ENCODE peak calls at places on chromosomes 2 and 18, in six cellular contexts. V is IMR-90, M is neuronal stem cell, D is mesenchymal stem cell, H is H9, K is H1. P is an unnamed sample.

GRCh38 chr18:53451902-53452301 is 772.6 kb downstream of the MBD2 start:
- DNase-seq in V (no peak), M (no peak), D (no peak), H (no peak), K (no peak), P (no peak)

GRCh38 chr2:204613635-204614034 is 68.4 kb downstream of the PARD3B start:
- DNase-seq in V (no peak), M (no peak), D (no peak), H (no peak), K (no peak), P (no peak)

GRCh38 chr2:226756131-226756530 is 43.5 kb downstream of the IRS1 start:
- DNase-seq in V (peak; percentile 94), M (no peak), D (peak; percentile 75), H (no peak), K (no peak), P (peak; percentile 43)

GRCh38 chr18:2958819-2959298 is 54.1 kb downstream of the LPIN2 start:
- DNase-seq in V (peak; percentile 63), M (no peak), D (peak; percentile 89), H (no peak), K (no peak), P (no peak)

GRCh38 chr2:17470855-17471641 is 47.2 kb downstream of the RAD51AP2 start:
- DNase-seq in V (peak; percentile 40), M (peak; percentile 6), D (peak; percentile 54), H (peak; percentile 60), K (no peak), P (peak; percentile 45)

GRCh38 chr2:99729104-99729503 is 239.3 kb upstream of the REV1 start:
- DNase-seq in V (peak; percentile 54), M (no peak), D (peak; percentile 95), H (no peak), K (no peak), P (peak; percentile 97)

GRCh38 chr18:75198046-75198445 is 10.9 kb downstream of the PTGR3 start:
- DNase-seq in V (peak; percentile 27), M (no peak), D (no peak), H (no peak), K (no peak), P (no peak)

GRCh38 chr2:148900350-148900749 is 25.3 kb downstream of the KIF5C start:
- DNase-seq in V (no peak), M (no peak), D (no peak), H (no peak), K (no peak), P (no peak)

GRCh38 chr18:32610116-32610630 is 139.5 kb upstream of the GAREM1 start:
- DNase-seq in V (no peak), M (no peak), D (no peak), H (no peak), K (no peak), P (no peak)

GRCh38 chr2:207183506-207183905 is 17.8 kb upstream of the KLF7 start:
- DNase-seq in V (peak; percentile 13), M (no peak), D (no peak), H (no peak), K (no peak), P (no peak)

GRCh38 chr18:48921305-48922202 is 29.2 kb downstream of the SMAD7 start:
- DNase-seq in V (no peak), M (no peak), D (no peak), H (peak; percentile 28), K (no peak), P (no peak)

GRCh38 chr2:120870467-120870788 is 134.8 kb downstream of the GLI2 start:
- DNase-seq in V (no peak), M (no peak), D (no peak), H (no peak), K (no peak), P (no peak)

GRCh38 chr18:47248610-47249343 is 2.7 kb downstream of the SKOR2 start:
- DNase-seq in V (no peak), M (no peak), D (no peak), H (peak; percentile 66), K (peak; percentile 63), P (no peak)

GRCh38 chr18:25099838-25100393 is 252.1 kb downstream of the ZNF521 start:
- DNase-seq in V (peak; percentile 40), M (no peak), D (peak; percentile 70), H (no peak), K (no peak), P (no peak)

GRCh38 chr2:68771211-68771721 is 36.7 kb downstream of the ARHGAP25 start:
- DNase-seq in V (peak; percentile 68), M (no peak), D (peak; percentile 78), H (no peak), K (no peak), P (no peak)

GRCh38 chr18:33579147-33579867 is 1.3 kb downstream of the ASXL3 start:
- DNase-seq in V (no peak), M (peak; percentile 27), D (no peak), H (no peak), K (no peak), P (no peak)

GRCh38 chr2:75922191-75922590 is 211.5 kb upstream of the GCFC2 start:
- DNase-seq in V (no peak), M (no peak), D (no peak), H (no peak), K (no peak), P (no peak)

GRCh38 chr18:3261035-3261392 is 919 bp upstream of the MYL12B start:
- DNase-seq in V (no peak), M (no peak), D (no peak), H (no peak), K (no peak), P (peak; percentile 63)

GRCh38 chr2:67891642-67892041 is 171.2 kb downstream of the C1D start:
- DNase-seq in V (no peak), M (no peak), D (no peak), H (no peak), K (no peak), P (no peak)

GRCh38 chr2:189297446-189297845 is 117.9 kb upstream of the COL5A2 start:
- DNase-seq in V (peak; percentile 86), M (no peak), D (no peak), H (no peak), K (no peak), P (no peak)

GRCh38 chr2:79138385-79138784 is 18.1 kb downstream of the REG1A start:
- DNase-seq in V (no peak), M (no peak), D (no peak), H (no peak), K (no peak), P (no peak)

GRCh38 chr2:110677530-110678456 is at the start of gene BUB1:
- DNase-seq in V (peak; percentile 95), M (peak; percentile 96), D (peak; percentile 97), H (peak; percentile 97), K (peak; percentile 98), P (peak; percentile 99)

GRCh38 chr2:110677080-110677479 is 783 bp downstream of the BUB1 start:
- DNase-seq in V (no peak), M (no peak), D (peak; percentile 30), H (no peak), K (no peak), P (no peak)

GRCh38 chr2:110673201-110673600 is 4.7 kb downstream of the BUB1 start:
- DNase-seq in V (no peak), M (no peak), D (no peak), H (no peak), K (no peak), P (no peak)

GRCh38 chr2:110674620-110675555 is 3.0 kb downstream of the BUB1 start:
- DNase-seq in V (peak; percentile 50), M (no peak), D (peak; percentile 89), H (no peak), K (no peak), P (no peak)

GRCh38 chr2:110675679-110676078 is 2.2 kb downstream of the BUB1 start:
- DNase-seq in V (no peak), M (no peak), D (peak; percentile 40), H (no peak), K (no peak), P (no peak)
- H4K91ac ChIP-seq in V (no peak overlapping the region), M (no peak overlapping the region), D (no peak overlapping the region), H (no peak overlapping the region), K (no peak overlapping the region), P (no peak overlapping the region)

GRCh38 chr2:39646891-39647780 is 18.6 kb upstream of the TMEM178A start:
- DNase-seq in V (no peak), M (no peak), D (no peak), H (peak; percentile 58), K (no peak), P (no peak)

GRCh38 chr2:39648574-39648973 is 17.1 kb upstream of the TMEM178A start:
- DNase-seq in V (no peak), M (no peak), D (no peak), H (no peak), K (no peak), P (no peak)

GRCh38 chr2:39649491-39649890 is 16.2 kb upstream of the TMEM178A start:
- DNase-seq in V (no peak), M (no peak), D (no peak), H (no peak), K (no peak), P (no peak)

GRCh38 chr2:39642054-39642742 is 23.5 kb upstream of the TMEM178A start:
- DNase-seq in V (peak; percentile 91), M (no peak), D (peak; percentile 25), H (no peak), K (no peak), P (no peak)

DNA sequence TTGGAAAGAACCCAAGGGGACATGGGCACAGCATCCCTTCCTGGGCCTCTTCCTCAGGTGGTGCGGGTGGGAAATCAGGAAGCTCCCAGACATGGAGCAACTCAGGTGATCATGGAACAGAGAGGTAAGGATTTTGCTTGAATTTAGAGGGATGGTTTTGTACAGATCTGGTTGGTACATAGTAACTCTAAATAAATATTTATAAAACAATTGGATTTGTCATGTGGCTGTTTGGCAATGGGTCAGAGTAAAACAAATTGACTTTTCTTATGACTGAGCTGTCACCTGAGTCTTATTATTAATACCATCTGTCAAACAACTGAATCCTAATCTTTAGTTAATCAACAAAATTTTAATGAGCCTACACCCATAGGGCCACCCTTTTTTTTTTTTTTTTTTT is 19.4 kb upstream of the TMEM178A start:
- DNase-seq in V (no peak), M (no peak), D (no peak), H (no peak), K (no peak), P (no peak)
- H4K91ac ChIP-seq in V (no peak overlapping the region), M (no peak overlapping the region), D (no peak overlapping the region), H (no peak overlapping the region), K (no peak overlapping the region), P (no peak overlapping the region)

DNA sequence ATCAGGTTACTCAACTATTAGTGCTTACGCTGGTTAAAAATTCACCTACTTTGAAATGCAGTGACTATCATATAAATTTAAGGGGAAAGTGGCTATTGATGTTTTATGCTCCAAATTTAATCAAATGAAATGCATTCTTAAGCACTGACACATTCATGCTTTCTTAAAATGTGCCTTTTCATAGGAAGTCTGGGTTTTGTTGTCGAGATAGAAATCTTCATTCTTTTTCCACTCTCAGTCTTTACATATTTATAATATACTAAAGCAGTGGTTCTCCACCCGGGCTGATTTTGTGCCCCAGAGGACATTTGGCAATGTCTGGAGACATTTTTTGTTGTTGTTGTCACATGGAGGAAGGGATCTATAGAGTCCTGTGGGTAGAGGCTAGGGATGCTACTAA is 167.9 kb downstream of the PAX3 start:
- DNase-seq in V (no peak), M (no peak), D (no peak), H (no peak), K (no peak), P (no peak)
- H4K91ac ChIP-seq in V (no peak overlapping the region), M (no peak overlapping the region), D (no peak overlapping the region), H (no peak overlapping the region), K (no peak overlapping the region), P (no peak overlapping the region)

DNA sequence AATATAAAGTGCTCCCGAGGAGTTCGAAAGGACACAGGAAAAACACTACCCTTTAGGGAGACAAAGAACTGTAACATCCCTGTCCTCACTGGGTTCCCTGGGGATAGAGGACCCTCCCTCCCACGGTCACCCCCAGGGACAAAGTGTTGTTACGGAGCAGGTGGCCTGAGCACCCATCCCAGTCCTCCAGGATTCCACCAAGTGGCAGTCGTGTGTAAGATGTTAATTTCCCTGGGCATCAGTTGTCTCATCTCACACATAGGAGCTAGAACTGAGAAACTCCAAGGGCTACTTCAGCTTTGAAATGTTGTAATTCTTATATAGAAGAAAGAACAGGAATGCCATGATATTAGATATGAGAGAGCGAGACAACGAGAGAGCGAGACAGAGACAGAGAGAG is 137.7 kb downstream of the ALK start:
- DNase-seq in V (no peak), M (no peak), D (no peak), H (no peak), K (no peak), P (peak; percentile 3)
- H4K91ac ChIP-seq in V (no peak overlapping the region), M (no peak overlapping the region), D (no peak overlapping the region), H (no peak overlapping the region), K (no peak overlapping the region), P (no peak overlapping the region)

P was measured in trophoblast cell.